ENCODE peak calls at places on chromosome 18, in nine cellular contexts. N, I, D, F, K, U, B, O and G are unnamed samples.
A peak's percentile ranks its signal among the peaks of the same experiment; 100 is the strongest.

GRCh38 chr18:37481058-37481457 is 84.5 kb downstream of the CELF4 start:
- DNase-seq in N (no peak), I (no peak), D (no peak), F (no peak), K (no peak), U (no peak), B (no peak), O (no peak), G (no peak)

GRCh38 chr18:49185636-49186035 is 234.9 kb upstream of the SMAD7 start:
- DNase-seq in N (no peak), I (no peak), D (peak; percentile 34), F (no peak), K (no peak), U (no peak), B (no peak), O (no peak), G (no peak)

GRCh38 chr18:63342206-63342605 is 22.6 kb upstream of the BCL2 start:
- DNase-seq in N (peak; percentile 52), I (no peak), D (peak; percentile 53), F (no peak), K (no peak), U (no peak), B (no peak), O (peak; percentile 52), G (peak; percentile 25)

GRCh38 chr18:43271593-43272432 is 5.5 kb downstream of the SYT4 start:
- DNase-seq in N (peak; percentile 60), I (no peak), D (peak; percentile 77), F (no peak), K (no peak), U (peak; percentile 19), B (no peak), O (no peak), G (peak; percentile 28)

GRCh38 chr18:36772339-36772738 is 56.5 kb downstream of the TPGS2 start:
- DNase-seq in N (no peak), I (no peak), D (no peak), F (no peak), K (no peak), U (no peak), B (no peak), O (no peak), G (no peak)

GRCh38 chr18:44912740-44913478 is 232.2 kb downstream of the SETBP1 start:
- DNase-seq in N (no peak), I (no peak), D (no peak), F (no peak), K (no peak), U (no peak), B (no peak), O (no peak), G (no peak)

GRCh38 chr18:6199777-6200176 is 214.9 kb downstream of the L3MBTL4 start:
- DNase-seq in N (no peak), I (no peak), D (no peak), F (no peak), K (no peak), U (no peak), B (no peak), O (no peak), G (no peak)

GRCh38 chr18:24271381-24272331 is 126.0 kb downstream of the OSBPL1A start:
- DNase-seq in N (peak; percentile 72), I (peak; percentile 66), D (peak; percentile 85), F (peak; percentile 87), K (no peak), U (peak; percentile 71), B (peak; percentile 87), O (no peak), G (peak; percentile 80)

GRCh38 chr18:55777666-55778304 is 189.8 kb upstream of the TCF4 start:
- DNase-seq in N (no peak), I (no peak), D (no peak), F (no peak), K (no peak), U (peak; percentile 29), B (no peak), O (no peak), G (no peak)

GRCh38 chr18:45690975-45691815 is 32.8 kb upstream of the SLC14A1 start:
- DNase-seq in N (peak; percentile 78), I (peak; percentile 78), D (peak; percentile 85), F (peak; percentile 80), K (peak; percentile 72), U (peak; percentile 78), B (peak; percentile 85), O (peak; percentile 88), G (peak; percentile 73)

GRCh38 chr18:63848159-63848558 is 39.3 kb upstream of the SERPINB2 start:
- DNase-seq in N (peak; percentile 84), I (no peak), D (peak; percentile 70), F (no peak), K (no peak), U (no peak), B (no peak), O (no peak), G (no peak)

GRCh38 chr18:11861583-11862288 is 10.5 kb downstream of the CHMP1B start:
- DNase-seq in N (no peak), I (no peak), D (peak; percentile 72), F (no peak), K (no peak), U (no peak), B (no peak), O (no peak), G (no peak)

GRCh38 chr18:4106407-4107033 is 348.6 kb downstream of the DLGAP1 start:
- DNase-seq in N (peak; percentile 78), I (peak; percentile 83), D (peak; percentile 70), F (peak; percentile 70), K (peak; percentile 22), U (peak; percentile 47), B (peak; percentile 81), O (peak; percentile 58), G (peak; percentile 69)

GRCh38 chr18:39951321-39951720 is 2003.7 kb upstream of the PIK3C3 start:
- DNase-seq in N (peak; percentile 14), I (no peak), D (no peak), F (no peak), K (no peak), U (no peak), B (no peak), O (no peak), G (no peak)

GRCh38 chr18:62282188-62282629 is 42.9 kb upstream of the TNFRSF11A start:
- DNase-seq in N (peak; percentile 58), I (no peak), D (peak; percentile 82), F (no peak), K (no peak), U (no peak), B (no peak), O (no peak), G (no peak)

GRCh38 chr18:901769-902168 is 2.9 kb upstream of the ADCYAP1 start:
- DNase-seq in N (no peak), I (no peak), D (no peak), F (no peak), K (no peak), U (no peak), B (no peak), O (no peak), G (no peak)

GRCh38 chr18:904135-905090 is at the start of gene ADCYAP1:
- DNase-seq in N (peak; percentile 33), I (no peak), D (no peak), F (no peak), K (no peak), U (no peak), B (peak; percentile 58), O (no peak), G (no peak)

GRCh38 chr18:902179-902718 is 2.4 kb upstream of the ADCYAP1 start:
- DNase-seq in N (peak; percentile 45), I (no peak), D (peak; percentile 69), F (no peak), K (no peak), U (no peak), B (no peak), O (no peak), G (peak; percentile 24)

GRCh38 chr18:905307-905947 is 756 bp downstream of the ADCYAP1 start:
- DNase-seq in N (no peak), I (no peak), D (no peak), F (no peak), K (no peak), U (no peak), B (peak; percentile 51), O (no peak), G (no peak)

GRCh38 chr18:903703-904102 is 968 bp upstream of the ADCYAP1 start:
- DNase-seq in N (peak; percentile 57), I (no peak), D (peak; percentile 71), F (no peak), K (no peak), U (peak; percentile 47), B (peak; percentile 82), O (no peak), G (peak; percentile 79)
- H3K27me3 ChIP-seq in N (peaks cover 97% of the 10 kb centered on the region), I (peaks cover 37% of the 10 kb centered on the region), D (peaks cover 98% of the 10 kb centered on the region), F (peaks cover 77% of the 10 kb centered on the region), K (peaks cover 43% of the 10 kb centered on the region), U (peaks cover 100% of the 10 kb centered on the region), B (peaks cover 8% of the 10 kb centered on the region), O (peaks cover 24% of the 10 kb centered on the region), G (no peaks in the 10 kb centered on the region)

GRCh38 chr18:48052845-48053244 is 122.4 kb upstream of the SMAD2 start:
- DNase-seq in N (no peak), I (no peak), D (no peak), F (no peak), K (no peak), U (no peak), B (no peak), O (no peak), G (no peak)

GRCh38 chr18:48052291-48052840 is 121.9 kb upstream of the SMAD2 start:
- DNase-seq in N (no peak), I (no peak), D (no peak), F (no peak), K (no peak), U (no peak), B (no peak), O (no peak), G (no peak)

GRCh38 chr18:48057018-48057417 is 126.6 kb upstream of the SMAD2 start:
- DNase-seq in N (no peak), I (no peak), D (no peak), F (no peak), K (no peak), U (no peak), B (no peak), O (no peak), G (no peak)

GRCh38 chr18:48055351-48055750 is 124.9 kb upstream of the SMAD2 start:
- DNase-seq in N (no peak), I (no peak), D (no peak), F (no peak), K (no peak), U (no peak), B (no peak), O (no peak), G (no peak)

GRCh38 chr18:48053881-48054586 is 123.6 kb upstream of the SMAD2 start:
- DNase-seq in N (no peak), I (no peak), D (peak; percentile 7), F (no peak), K (no peak), U (no peak), B (no peak), O (no peak), G (no peak)
- TF ChIP-seq CTCF in N (no peak), I (no peak), D (no peak), F (no peak), K (no peak), U (no peak), B (no peak), O (no peak), G (no peak)

GRCh38 chr18:58670561-58671121 is 624 bp upstream of the MALT1 start:
- DNase-seq in N (peak; percentile 20), I (no peak), D (no peak), F (no peak), K (no peak), U (no peak), B (no peak), O (no peak), G (no peak)
- H3K9me3 ChIP-seq in N (no peaks in the 10 kb centered on the region), I (no peaks in the 10 kb centered on the region), D (no peaks in the 10 kb centered on the region), F (no peaks in the 10 kb centered on the region), K (no peaks in the 10 kb centered on the region), U (no peaks in the 10 kb centered on the region), B (no peaks in the 10 kb centered on the region), O (no peaks in the 10 kb centered on the region), G (no peaks in the 10 kb centered on the region)

GRCh38 chr18:34494359-34494696 is 215.8 kb upstream of the DTNA start:
- DNase-seq in N (no peak), I (no peak), D (no peak), F (peak; percentile 59), K (no peak), U (peak; percentile 26), B (peak; percentile 66), O (no peak), G (no peak)
- H3K27me3 ChIP-seq in N (no peaks in the 10 kb centered on the region), I (no peaks in the 10 kb centered on the region), D (peaks cover 10% of the 10 kb centered on the region), F (no peaks in the 10 kb centered on the region), K (no peaks in the 10 kb centered on the region), U (peaks cover 11% of the 10 kb centered on the region), B (no peaks in the 10 kb centered on the region), O (no peaks in the 10 kb centered on the region), G (no peaks in the 10 kb centered on the region)